ENCODE peak calls at places on chromosomes 11 and 22, in ten cellular contexts. H is uterus, D is tibial artery, U is fibroblast of lung, B is brain microvascular endothelial cell, R is GM12878, S is heart left ventricle, P is ovary, T is cardiac muscle cell, N is GM23338. O is an unnamed sample.

GRCh38 chr22:23684561-23685031 is 6.2 kb upstream of the RGL4 start:
- DNase-seq in H (no peak), D (peak; percentile 51), U (peak; percentile 5), B (peak; percentile 7), R (no peak), S (no peak), P (peak; percentile 53), T (no peak), N (no peak), O (no peak)

GRCh38 chr11:108496643-108497256 is 1.4 kb downstream of the POGLUT3 start:
- DNase-seq in H (no peak), D (no peak), U (peak; percentile 52), B (no peak), R (no peak), S (no peak), P (no peak), T (no peak), N (no peak), O (no peak)

GRCh38 chr11:20026629-20027545 is 133.4 kb downstream of the DBX1 start:
- DNase-seq in H (peak; percentile 38), D (no peak), U (no peak), B (no peak), R (no peak), S (no peak), P (peak; percentile 53), T (no peak), N (peak; percentile 98), O (no peak)

GRCh38 chr11:613369-613968 is 2.3 kb downstream of the IRF7 start:
- DNase-seq in H (no peak), D (peak; percentile 83), U (peak; percentile 37), B (peak; percentile 59), R (no peak), S (peak; percentile 69), P (peak; percentile 58), T (peak; percentile 80), N (peak; percentile 89), O (peak; percentile 48)

GRCh38 chr11:96156379-96156722 is 186.6 kb downstream of the MAML2 start:
- DNase-seq in H (no peak), D (no peak), U (no peak), B (no peak), R (no peak), S (peak; percentile 62), P (no peak), T (no peak), N (no peak), O (no peak)

GRCh38 chr11:47001666-47002285 is 65.2 kb downstream of the CSTPP1 start:
- DNase-seq in H (no peak), D (no peak), U (peak; percentile 62), B (no peak), R (no peak), S (no peak), P (no peak), T (no peak), N (peak; percentile 27), O (no peak)

GRCh38 chr11:108609681-108610080 is 16.1 kb upstream of the EXPH5 start:
- DNase-seq in H (no peak), D (no peak), U (peak; percentile 75), B (peak; percentile 74), R (no peak), S (no peak), P (no peak), T (no peak), N (no peak), O (no peak)

GRCh38 chr11:43943931-43944751 is 1.7 kb downstream of the C11orf96 start:
- DNase-seq in H (peak; percentile 43), D (peak; percentile 73), U (peak; percentile 66), B (peak; percentile 43), R (no peak), S (no peak), P (peak; percentile 80), T (peak; percentile 47), N (peak; percentile 43), O (no peak)

GRCh38 chr22:31933816-31934482 is 10.4 kb upstream of the YWHAH start:
- DNase-seq in H (no peak), D (no peak), U (no peak), B (no peak), R (no peak), S (no peak), P (no peak), T (no peak), N (no peak), O (no peak)

GRCh38 chr11:100748153-100748552 is 61.1 kb downstream of the ARHGAP42 start:
- DNase-seq in H (no peak), D (no peak), U (no peak), B (no peak), R (no peak), S (no peak), P (no peak), T (no peak), N (no peak), O (no peak)

GRCh38 chr11:70550456-70551195 is 152.3 kb downstream of the CTTN start:
- DNase-seq in H (no peak), D (no peak), U (no peak), B (no peak), R (no peak), S (no peak), P (no peak), T (no peak), N (no peak), O (no peak)

DNA sequence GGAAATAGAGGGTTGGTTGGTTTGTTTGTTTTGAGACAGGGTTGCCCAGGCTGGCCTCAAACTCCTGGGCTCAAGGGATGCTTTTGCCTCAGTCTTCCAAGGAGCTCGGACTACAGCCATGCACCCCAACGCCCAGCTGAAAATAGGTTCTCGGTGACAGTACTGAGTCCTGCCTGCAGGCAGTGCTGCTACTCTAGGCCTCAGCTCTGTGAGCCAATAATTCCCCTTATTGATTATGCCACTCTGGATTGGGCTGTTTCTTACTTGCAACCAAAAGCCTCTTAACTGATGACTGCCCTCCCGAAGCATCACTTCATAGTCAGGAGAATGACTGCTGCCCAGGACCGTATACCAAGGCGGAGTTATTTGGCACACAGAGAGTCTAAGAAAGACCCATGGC is 1.2 kb upstream of the C11orf16 start:
- DNase-seq in H (no peak), D (no peak), U (no peak), B (no peak), R (no peak), S (no peak), P (no peak), T (no peak), N (peak; percentile 57), O (no peak)
- TF ChIP-seq CTCF in H (no peak), D (no peak), U (no peak), B (peak; percentile 33), R (no peak), S (no peak), P (no peak), T (no peak), N (peak; percentile 70), O (no peak)

GRCh38 chr22:26584010-26584409 is 5.9 kb downstream of the TPST2 start:
- DNase-seq in H (no peak), D (no peak), U (no peak), B (no peak), R (no peak), S (no peak), P (no peak), T (no peak), N (no peak), O (no peak)

GRCh38 chr22:26581769-26582168 is 8.2 kb downstream of the TPST2 start:
- DNase-seq in H (no peak), D (no peak), U (no peak), B (no peak), R (no peak), S (no peak), P (no peak), T (no peak), N (no peak), O (no peak)

GRCh38 chr22:26579331-26579886 is 10.5 kb downstream of the TPST2 start:
- DNase-seq in H (no peak), D (no peak), U (no peak), B (no peak), R (peak; percentile 30), S (no peak), P (no peak), T (no peak), N (no peak), O (no peak)

GRCh38 chr22:26580240-26580962 is 9.5 kb downstream of the TPST2 start:
- DNase-seq in H (no peak), D (no peak), U (no peak), B (no peak), R (no peak), S (no peak), P (no peak), T (no peak), N (peak; percentile 66), O (no peak)

GRCh38 chr22:26581026-26581425 is 8.9 kb downstream of the TPST2 start:
- DNase-seq in H (no peak), D (no peak), U (no peak), B (no peak), R (no peak), S (no peak), P (no peak), T (no peak), N (no peak), O (no peak)
- H3K4me3 ChIP-seq in H (no peak overlapping the region), D (no peak overlapping the region), U (no peak overlapping the region), B (no peak overlapping the region), R (no peak overlapping the region), S (no peak overlapping the region), P (no peak overlapping the region), T (no peak overlapping the region), N (no peak overlapping the region), O (no peak overlapping the region)

GRCh38 chr22:24697141-24697540 is 77.4 kb downstream of the PIWIL3 start:
- DNase-seq in H (no peak), D (no peak), U (no peak), B (no peak), R (no peak), S (no peak), P (no peak), T (no peak), N (no peak), O (no peak)

GRCh38 chr22:24698266-24698926 is 76.1 kb downstream of the PIWIL3 start:
- DNase-seq in H (no peak), D (no peak), U (no peak), B (no peak), R (no peak), S (no peak), P (no peak), T (no peak), N (no peak), O (no peak)

GRCh38 chr22:24695958-24696511 is 78.5 kb downstream of the PIWIL3 start:
- DNase-seq in H (no peak), D (no peak), U (peak; percentile 15), B (peak; percentile 35), R (no peak), S (peak; percentile 47), P (no peak), T (peak; percentile 42), N (peak; percentile 71), O (no peak)

GRCh38 chr22:24696551-24697001 is 77.9 kb downstream of the PIWIL3 start:
- DNase-seq in H (no peak), D (no peak), U (no peak), B (no peak), R (no peak), S (no peak), P (no peak), T (no peak), N (no peak), O (no peak)

GRCh38 chr22:24697671-24698082 is 76.8 kb downstream of the PIWIL3 start:
- DNase-seq in H (no peak), D (no peak), U (no peak), B (no peak), R (no peak), S (no peak), P (no peak), T (no peak), N (no peak), O (peak; percentile 19)
- H3K27ac ChIP-seq in H (no peak overlapping the region), D (no peak overlapping the region), U (no peak overlapping the region), B (no peak overlapping the region), R (no peak overlapping the region), S (no peak overlapping the region), P (no peak overlapping the region), T (no peak overlapping the region), N (no peak overlapping the region), O (no peak overlapping the region)

GRCh38 chr11:10413268-10413667 is 41.8 kb upstream of the AMPD3 start:
- DNase-seq in H (no peak), D (no peak), U (no peak), B (peak; percentile 36), R (no peak), S (no peak), P (no peak), T (peak; percentile 14), N (no peak), O (peak; percentile 63)
- TF ChIP-seq CTCF in H (no peak), D (no peak), U (no peak), B (peak; percentile 55), R (peak; percentile 44), S (no peak), P (no peak), T (peak; percentile 12), N (peak; percentile 54), O (peak; percentile 20)